ENCODE peak calls at places on chromosomes 5 and 9, in five cellular contexts. B, V, G, H and E are unnamed samples. For H3K4me1, the result is how much of the 10 kb centered on the place peaks cover.

GRCh38 chr5:139094154-139095131 is 103.7 kb downstream of the SIL1 start:
- DNase-seq in B (no peak), V (no peak), G (no peak), H (no peak), E (no peak)

GRCh38 chr9:89394412-89394811 is 76.1 kb downstream of the SECISBP2 start:
- DNase-seq in B (no peak), V (no peak), G (no peak), H (no peak), E (no peak)

GRCh38 chr9:95667789-95668188 is 151.0 kb upstream of the PTCH1 start:
- DNase-seq in B (no peak), V (no peak), G (no peak), H (no peak), E (no peak)

GRCh38 chr5:127442085-127442484 is 75.4 kb upstream of the PRRC1 start:
- DNase-seq in B (no peak), V (no peak), G (peak), H (peak), E (no peak)

GRCh38 chr5:172897691-172898512 is 61.3 kb upstream of the RPL26L1 start:
- DNase-seq in B (no peak), V (no peak), G (no peak), H (peak), E (peak)

GRCh38 chr5:134570886-134571285 is 45.4 kb downstream of the JADE2 start:
- DNase-seq in B (no peak), V (no peak), G (no peak), H (no peak), E (peak)

GRCh38 chr9:88775037-88775471 is 216.2 kb upstream of the S1PR3 start:
- DNase-seq in B (peak), V (no peak), G (no peak), H (peak), E (no peak)

GRCh38 chr9:84002344-84002743 is 21.7 kb downstream of the RMI1 start:
- DNase-seq in B (no peak), V (no peak), G (no peak), H (peak), E (no peak)

GRCh38 chr5:158133369-158133768 is 274.4 kb upstream of the CLINT1 start:
- DNase-seq in B (no peak), V (no peak), G (no peak), H (no peak), E (no peak)

GRCh38 chr5:140966293-140967225 is at the start of gene PCDHAC2:
- DNase-seq in B (peak), V (peak), G (peak), H (peak), E (peak)

GRCh38 chr5:133977161-133977787 is 8.8 kb upstream of the C5orf15 start:
- DNase-seq in B (no peak), V (no peak), G (no peak), H (no peak), E (no peak)

GRCh38 chr9:18245911-18246310 is 228.0 kb upstream of the ADAMTSL1 start:
- DNase-seq in B (no peak), V (no peak), G (peak), H (no peak), E (no peak)

GRCh38 chr9:69797680-69798079 is 22.9 kb upstream of the CFAP95 start:
- DNase-seq in B (no peak), V (no peak), G (no peak), H (no peak), E (no peak)

GRCh38 chr5:145925353-145925752 is 11.0 kb upstream of the SH3RF2 start:
- DNase-seq in B (no peak), V (no peak), G (peak), H (peak), E (no peak)

GRCh38 chr9:86990276-86990675 is 43.0 kb upstream of the GAS1 start:
- DNase-seq in B (no peak), V (no peak), G (no peak), H (no peak), E (no peak)

GRCh38 chr5:55406292-55406691 is 98.5 kb downstream of the MTREX start:
- DNase-seq in B (no peak), V (peak), G (no peak), H (no peak), E (no peak)

GRCh38 chr5:95241-95980 is 3.4 kb downstream of the PLEKHG4B start:
- DNase-seq in B (no peak), V (no peak), G (no peak), H (no peak), E (no peak)

GRCh38 chr9:89114741-89115140 is 63.9 kb downstream of the SHC3 start:
- DNase-seq in B (no peak), V (no peak), G (no peak), H (no peak), E (no peak)

GRCh38 chr5:79564798-79565279 is 47.4 kb upstream of the TENT2 start:
- DNase-seq in B (no peak), V (no peak), G (no peak), H (no peak), E (no peak)

GRCh38 chr9:131178382-131178781 is 53.0 kb downstream of the NUP214 start:
- DNase-seq in B (peak), V (peak), G (peak), H (peak), E (peak)

GRCh38 chr9:126500600-126501382 is 112.9 kb upstream of the LMX1B start:
- DNase-seq in B (peak), V (peak), G (peak), H (peak), E (peak)

GRCh38 chr9:126503333-126504085 is 110.2 kb upstream of the LMX1B start:
- DNase-seq in B (peak), V (no peak), G (no peak), H (no peak), E (peak)

GRCh38 chr9:126499911-126500599 is 113.7 kb upstream of the LMX1B start:
- DNase-seq in B (peak), V (peak), G (no peak), H (no peak), E (no peak)

GRCh38 chr9:126502417-126503332 is 111.1 kb upstream of the LMX1B start:
- DNase-seq in B (peak), V (peak), G (no peak), H (no peak), E (peak)

GRCh38 chr9:126501383-126502331 is 112.1 kb upstream of the LMX1B start:
- DNase-seq in B (peak), V (peak), G (no peak), H (no peak), E (no peak)
- TF ChIP-seq CTCF in B (no peak), V (peak), G (no peak), H (no peak), E (no peak)

DNA sequence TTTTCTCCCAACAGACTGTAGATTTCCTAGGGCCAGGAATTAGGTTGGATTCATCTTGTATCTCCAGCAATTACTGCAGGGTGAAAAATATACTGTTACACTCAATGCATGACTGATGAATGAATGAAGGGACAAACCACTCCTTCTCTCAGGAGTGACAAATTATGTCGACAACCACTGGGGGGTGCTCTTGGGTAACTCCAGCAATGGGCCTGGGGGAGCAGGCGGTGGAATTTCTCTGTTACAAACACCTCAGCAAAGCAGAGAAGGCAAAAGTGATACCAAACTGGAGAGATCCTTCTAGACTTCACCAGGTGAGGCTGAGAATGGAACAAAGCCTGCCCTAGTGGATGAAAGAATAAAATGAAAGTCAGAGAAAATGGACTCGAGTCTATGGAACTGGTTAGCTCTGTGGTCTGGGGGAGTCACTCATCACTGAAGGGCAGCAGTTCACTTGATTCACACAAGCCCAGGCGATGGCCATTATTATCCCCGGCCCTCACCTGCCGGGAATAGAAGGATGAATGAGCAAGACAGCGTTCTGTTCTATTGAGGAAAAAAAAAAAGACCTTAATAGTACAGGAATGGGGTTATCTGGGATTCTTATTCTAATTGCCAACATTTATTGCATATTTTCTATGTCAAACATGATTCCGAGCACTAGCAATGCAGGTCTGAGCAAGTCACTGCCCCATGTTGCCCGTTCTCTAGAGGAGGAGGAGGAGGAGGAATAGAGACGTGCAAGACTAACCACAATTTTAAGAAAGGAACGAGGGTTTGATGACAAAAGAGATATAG is 341.1 kb downstream of the ASTN2 start:
- DNase-seq in B (no peak), V (peak), G (peak), H (no peak), E (no peak)
- H3K4me1 ChIP-seq in B (under half), V (under half), G (under half), H (under half), E (under half)

DNA sequence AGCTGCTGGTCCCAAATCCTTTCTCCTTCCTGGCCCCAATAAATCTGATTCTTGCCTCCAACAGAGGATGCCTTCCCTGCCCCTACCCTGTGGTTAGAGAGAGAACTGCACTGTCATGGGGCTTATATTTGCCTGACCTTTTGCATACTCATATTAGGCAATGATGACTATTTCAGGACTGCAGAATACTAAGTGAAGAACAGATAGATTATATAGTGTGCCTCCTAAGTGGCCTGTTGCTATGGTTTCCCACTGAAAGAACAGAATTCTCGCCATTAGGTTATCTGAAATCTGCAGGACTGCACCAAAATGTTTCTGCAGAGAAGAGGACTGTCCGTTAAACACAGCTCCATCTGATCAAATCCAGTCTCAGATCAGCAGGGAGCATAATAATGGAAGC is 87.3 kb upstream of the CCNG1 start:
- DNase-seq in B (no peak), V (no peak), G (no peak), H (no peak), E (no peak)
- TF ChIP-seq CTCF in B (no peak), V (peak), G (no peak), H (peak), E (no peak)

DNA sequence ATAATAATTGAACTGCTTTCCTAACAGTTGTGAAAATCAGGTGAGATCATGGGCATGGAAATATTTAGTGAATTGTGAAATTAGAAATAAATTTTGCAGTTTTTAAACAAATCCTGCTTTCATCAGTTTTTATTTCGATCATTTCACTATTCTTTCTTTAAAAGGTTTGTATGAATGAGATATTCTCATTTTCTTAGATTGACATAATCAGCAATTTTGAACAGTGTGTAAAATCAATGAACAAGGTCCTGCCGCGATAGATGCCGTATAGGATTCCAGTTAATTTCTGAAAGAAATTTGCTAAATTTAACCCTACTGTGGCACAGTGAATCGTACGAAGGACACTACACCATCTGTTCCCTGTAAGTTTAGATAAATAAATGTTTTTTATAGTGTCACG is 7.5 kb downstream of the RAD23B start:
- DNase-seq in B (no peak), V (no peak), G (no peak), H (no peak), E (no peak)
- H3K4me1 ChIP-seq in B (half or more), V (under half), G (under half), H (under half), E (half or more)

GRCh38 chr9:98290411-98290810 is 35.0 kb upstream of the TBC1D2 start:
- DNase-seq in B (no peak), V (no peak), G (no peak), H (no peak), E (no peak)
- TF ChIP-seq CTCF in B (no peak), V (no peak), G (no peak), H (no peak), E (no peak)

GRCh38 chr5:38807570-38808461 is 38.0 kb upstream of the OSMR start:
- DNase-seq in B (no peak), V (no peak), G (peak), H (peak), E (no peak)

GRCh38 chr5:38800044-38800443 is 45.8 kb upstream of the OSMR start:
- DNase-seq in B (no peak), V (no peak), G (no peak), H (no peak), E (no peak)

GRCh38 chr5:38800515-38800914 is 45.3 kb upstream of the OSMR start:
- DNase-seq in B (peak), V (no peak), G (no peak), H (no peak), E (no peak)

GRCh38 chr5:38802125-38802524 is 43.7 kb upstream of the OSMR start:
- DNase-seq in B (no peak), V (no peak), G (no peak), H (no peak), E (no peak)

DNA sequence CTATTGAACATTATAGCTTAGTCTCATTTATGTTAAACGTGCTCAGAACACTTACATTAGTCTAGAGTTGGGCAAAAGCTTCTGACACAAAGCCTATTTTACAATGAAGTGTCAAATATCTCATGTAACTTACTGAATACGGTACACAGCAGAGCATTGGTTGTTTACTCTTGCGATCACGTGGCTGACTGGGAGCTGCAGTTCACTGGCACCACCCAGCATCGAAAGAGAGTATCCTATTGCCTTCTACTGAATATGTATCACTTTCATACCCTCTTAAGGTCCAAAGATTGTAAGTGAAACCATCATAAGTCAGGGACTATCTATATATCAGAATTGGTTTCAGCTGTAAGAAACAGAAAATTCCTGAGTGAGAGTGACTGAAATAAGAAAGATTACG is 42.6 kb upstream of the OSMR start:
- DNase-seq in B (no peak), V (no peak), G (no peak), H (no peak), E (no peak)
- H3K4me1 ChIP-seq in B (under half), V (under half), G (under half), H (under half), E (under half)

GRCh38 chr5:104556957-104557356 is 994.4 kb upstream of the NUDT12 start:
- DNase-seq in B (no peak), V (no peak), G (no peak), H (no peak), E (no peak)
- TF ChIP-seq CTCF in B (no peak), V (no peak), G (no peak), H (no peak), E (no peak)